ENCODE peak calls at places on chromosomes 16 and 17, in five cellular contexts. L is Caco-2, A is tibial nerve, T is heart right ventricle, R is ovary. N is an unnamed sample. For H3K27me3, the result is how much of the 10 kb centered on the place peaks cover.

GRCh38 chr16:30010817-30011504 is at the start of gene DOC2A:
- DNase-seq in L (peak), A (no peak), T (no peak), R (no peak), N (no peak)

GRCh38 chr17:35056013-35056412 is 7.5 kb downstream of the RFFL start:
- DNase-seq in L (no peak), A (no peak), T (no peak), R (no peak), N (no peak)

GRCh38 chr16:81973737-81974136 is 37.5 kb downstream of the SDR42E1 start:
- DNase-seq in L (no peak), A (no peak), T (no peak), R (no peak), N (no peak)

GRCh38 chr17:82647593-82648164 is 565 bp downstream of the WDR45B start:
- DNase-seq in L (peak), A (no peak), T (peak), R (peak), N (peak)

GRCh38 chr17:15896834-15897233 is 48.1 kb upstream of the ADORA2B start:
- DNase-seq in L (no peak), A (no peak), T (no peak), R (no peak), N (no peak)

GRCh38 chr17:56289321-56289720 is 136.0 kb downstream of the ANKFN1 start:
- DNase-seq in L (no peak), A (no peak), T (no peak), R (no peak), N (no peak)

GRCh38 chr17:33099252-33099651 is 107.6 kb downstream of the SPACA3 start:
- DNase-seq in L (no peak), A (no peak), T (no peak), R (no peak), N (no peak)

GRCh38 chr17:15091825-15092224 is 173.3 kb downstream of the PMP22 start:
- DNase-seq in L (no peak), A (no peak), T (no peak), R (no peak), N (no peak)

GRCh38 chr17:30379303-30380105 is 777 bp downstream of the CPD start:
- DNase-seq in L (peak), A (no peak), T (peak), R (peak), N (peak)

GRCh38 chr16:3725291-3725690 is 8.0 kb upstream of the TRAP1 start:
- DNase-seq in L (no peak), A (no peak), T (no peak), R (no peak), N (no peak)
- TF ChIP-seq CTCF in L (no peak), A (no peak), T (no peak), R (no peak), N (no peak)

DNA sequence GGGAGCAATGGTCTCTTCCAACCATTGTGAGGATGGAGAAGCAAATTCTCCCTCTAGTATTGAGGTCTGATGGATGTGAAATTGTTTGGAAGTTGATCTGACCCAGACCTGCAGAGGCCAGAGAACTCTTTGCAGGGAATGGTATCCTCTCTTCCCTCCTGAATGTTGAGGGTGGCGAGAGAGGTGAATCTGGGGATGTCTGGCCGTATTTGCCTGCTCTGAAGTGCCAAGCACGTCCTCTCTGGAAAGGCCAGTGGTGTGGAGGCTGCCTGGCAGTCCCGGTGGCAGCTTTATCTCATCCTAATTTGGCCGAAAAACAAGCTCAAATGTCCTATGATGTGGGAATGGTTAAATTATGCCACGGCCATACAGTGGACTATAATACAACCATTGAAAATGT is 30.7 kb downstream of the WSCD1 start:
- DNase-seq in L (no peak), A (no peak), T (no peak), R (no peak), N (no peak)
- H3K27me3 ChIP-seq in L (under half), A (under half), T (under half), R (under half), N (under half)

GRCh38 chr17:29150191-29150590 is 30.0 kb downstream of the MYO18A start:
- DNase-seq in L (no peak), A (no peak), T (no peak), R (no peak), N (no peak)

GRCh38 chr17:29148790-29149430 is 31.3 kb downstream of the MYO18A start:
- DNase-seq in L (peak), A (peak), T (peak), R (peak), N (peak)

GRCh38 chr17:29147682-29148081 is 32.5 kb downstream of the MYO18A start:
- DNase-seq in L (no peak), A (no peak), T (no peak), R (no peak), N (no peak)

GRCh38 chr17:29148257-29148789 is 31.9 kb downstream of the MYO18A start:
- DNase-seq in L (peak), A (no peak), T (no peak), R (no peak), N (peak)

DNA sequence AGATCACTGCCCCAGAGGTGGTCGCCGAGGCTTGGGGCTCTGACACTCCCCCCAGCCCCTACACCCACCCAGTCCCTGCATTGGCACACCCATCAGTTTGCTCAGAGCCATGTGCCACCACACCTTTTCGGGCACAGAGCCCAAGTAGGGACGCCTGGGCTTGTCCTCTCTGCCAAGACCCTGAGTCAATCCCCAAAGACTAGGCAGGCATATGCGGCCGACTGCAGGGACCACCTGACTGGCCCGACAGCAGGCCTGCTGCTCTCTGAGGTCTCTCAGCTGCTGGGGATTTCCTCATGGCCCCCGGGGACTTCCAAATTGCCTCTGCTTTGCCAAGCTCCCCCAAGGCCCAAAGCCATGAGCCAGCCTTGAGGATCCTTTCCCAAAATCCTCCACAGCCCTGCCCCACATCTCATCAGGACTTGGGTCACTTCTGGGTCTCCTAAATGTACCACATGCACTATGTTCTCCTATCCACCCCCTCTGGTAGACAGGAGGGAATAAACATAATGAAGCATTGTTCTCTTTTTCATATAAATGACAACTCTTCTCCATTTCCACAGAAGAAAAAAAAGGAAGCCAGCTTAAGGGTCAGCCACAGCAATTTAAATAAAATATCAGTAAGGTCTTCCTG is 30.6 kb downstream of the MYO18A start:
- DNase-seq in L (no peak), A (no peak), T (no peak), R (peak), N (no peak)
- H3K4me3 ChIP-seq in L (peak), A (peak), T (peak), R (peak), N (peak)

GRCh38 chr16:74650966-74651567 is 15.6 kb downstream of the RFWD3 start:
- DNase-seq in L (peak), A (peak), T (no peak), R (no peak), N (peak)
- TF ChIP-seq CTCF in L (peak), A (no peak), T (peak), R (no peak), N (peak)

GRCh38 chr17:38566666-38567031 is 39.1 kb downstream of the SRCIN1 start:
- DNase-seq in L (no peak), A (no peak), T (no peak), R (no peak), N (no peak)

GRCh38 chr17:38564254-38564605 is 41.5 kb downstream of the SRCIN1 start:
- DNase-seq in L (no peak), A (no peak), T (no peak), R (no peak), N (no peak)

GRCh38 chr17:38564869-38565268 is 40.9 kb downstream of the SRCIN1 start:
- DNase-seq in L (no peak), A (no peak), T (no peak), R (no peak), N (no peak)

GRCh38 chr17:38567350-38567749 is 38.4 kb downstream of the SRCIN1 start:
- DNase-seq in L (no peak), A (no peak), T (no peak), R (no peak), N (no peak)

DNA sequence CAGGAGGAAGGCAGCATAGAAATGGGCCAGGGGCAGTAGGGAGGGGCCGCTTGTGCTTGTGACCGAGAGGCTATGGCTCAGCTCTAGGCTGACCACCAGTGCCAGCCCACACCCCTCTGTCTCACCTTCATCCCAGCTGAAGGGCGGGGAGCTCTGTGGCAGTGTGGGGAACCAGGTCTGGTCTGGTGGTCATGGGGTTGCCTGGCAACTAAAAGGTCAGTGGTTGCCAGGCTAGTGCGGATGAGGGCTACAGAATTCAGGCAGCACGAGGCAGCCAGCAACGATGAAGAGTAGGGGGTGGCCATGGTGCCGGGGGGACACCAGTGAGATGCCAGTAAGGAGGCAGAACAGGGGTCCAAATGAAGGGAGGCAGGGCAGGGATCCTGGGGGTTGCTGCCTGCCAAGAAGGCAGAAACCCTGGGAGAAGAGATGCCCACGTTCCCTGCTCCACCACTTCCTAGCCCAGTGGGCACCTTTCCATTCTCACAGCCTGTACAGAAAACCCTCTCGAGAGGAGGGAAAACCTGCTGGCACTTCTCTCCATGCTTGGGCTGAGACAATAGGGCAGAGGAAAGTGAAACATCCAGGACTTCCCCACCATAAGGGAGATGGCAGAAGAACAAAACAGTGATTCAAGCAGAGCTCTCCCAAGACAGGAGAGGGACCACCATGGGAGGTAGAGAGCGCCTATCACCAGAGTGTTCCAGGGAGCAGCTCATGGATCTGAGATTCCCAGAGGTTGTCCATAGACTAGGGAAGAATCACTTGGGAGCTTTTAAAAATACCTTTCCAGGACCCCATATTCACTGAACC is 39.7 kb downstream of the SRCIN1 start:
- DNase-seq in L (no peak), A (no peak), T (no peak), R (no peak), N (no peak)
- H3K27me3 ChIP-seq in L (under half), A (half or more), T (half or more), R (under half), N (half or more)

GRCh38 chr17:65902165-65902564 is 289.8 kb downstream of the CEP112 start:
- DNase-seq in L (no peak), A (no peak), T (no peak), R (no peak), N (no peak)
- H3K4me3 ChIP-seq in L (no peak), A (no peak), T (no peak), R (no peak), N (no peak)

GRCh38 chr17:76569607-76570279 is 15.9 kb downstream of the ST6GALNAC2 start:
- DNase-seq in L (no peak), A (peak), T (peak), R (peak), N (peak)

GRCh38 chr17:76572201-76572910 is 13.3 kb downstream of the ST6GALNAC2 start:
- DNase-seq in L (no peak), A (no peak), T (no peak), R (no peak), N (no peak)

GRCh38 chr17:76570457-76570856 is 15.2 kb downstream of the ST6GALNAC2 start:
- DNase-seq in L (no peak), A (no peak), T (no peak), R (no peak), N (no peak)

GRCh38 chr17:76573096-76573495 is 12.6 kb downstream of the ST6GALNAC2 start:
- DNase-seq in L (no peak), A (no peak), T (no peak), R (no peak), N (no peak)

GRCh38 chr17:76570877-76571471 is 14.7 kb downstream of the ST6GALNAC2 start:
- DNase-seq in L (no peak), A (no peak), T (no peak), R (no peak), N (no peak)
- TF ChIP-seq CTCF in L (no peak), A (no peak), T (no peak), R (no peak), N (no peak)

GRCh38 chr16:56613706-56614105 is 5.3 kb downstream of the MT2A start:
- DNase-seq in L (no peak), A (no peak), T (no peak), R (no peak), N (no peak)

GRCh38 chr16:56615353-56615752 is 7.0 kb downstream of the MT2A start:
- DNase-seq in L (no peak), A (no peak), T (no peak), R (no peak), N (no peak)

GRCh38 chr16:56616608-56617211 is 8.3 kb downstream of the MT2A start:
- DNase-seq in L (no peak), A (no peak), T (no peak), R (no peak), N (no peak)

GRCh38 chr16:56617212-56618085 is 8.1 kb upstream of the MT1E start:
- DNase-seq in L (no peak), A (no peak), T (peak), R (peak), N (peak)

GRCh38 chr16:56614549-56614991 is 6.2 kb downstream of the MT2A start:
- DNase-seq in L (no peak), A (no peak), T (no peak), R (no peak), N (no peak)
- H3K27me3 ChIP-seq in L (under half), A (under half), T (under half), R (under half), N (half or more)

GRCh38 chr17:42399948-42400843 is 12.0 kb upstream of the STAT3 start:
- DNase-seq in L (no peak), A (no peak), T (no peak), R (peak), N (no peak)

GRCh38 chr17:42404326-42405055 is 16.2 kb upstream of the STAT3 start:
- DNase-seq in L (no peak), A (no peak), T (no peak), R (no peak), N (no peak)

GRCh38 chr17:42403150-42403549 is 14.9 kb upstream of the STAT3 start:
- DNase-seq in L (peak), A (no peak), T (no peak), R (no peak), N (no peak)

GRCh38 chr17:42405076-42405475 is 16.8 kb upstream of the STAT3 start:
- DNase-seq in L (no peak), A (no peak), T (peak), R (no peak), N (no peak)

GRCh38 chr17:42402121-42402516 is 13.9 kb upstream of the STAT3 start:
- DNase-seq in L (no peak), A (no peak), T (no peak), R (no peak), N (no peak)
- H3K4me3 ChIP-seq in L (no peak), A (no peak), T (no peak), R (no peak), N (no peak)

N was measured in cardiac muscle cell.